ENCODE peak calls at places on chromosome 10, in nine cellular contexts. J, V, W, Y, Q, A, R, O and C are unnamed samples.

GRCh38 chr10:18737236-18737635 is 78.0 kb downstream of the ARL5B start:
- DNase-seq in Q (no peak), O (no peak), R (no peak), V (no peak), J (no peak), A (no peak), W (no peak), Y (no peak), C (no peak)

GRCh38 chr10:125980521-125980920 is 84.2 kb downstream of the FANK1 start:
- DNase-seq in J (no peak), A (no peak), Q (no peak), V (no peak), Y (no peak), W (no peak), R (no peak), O (peak; percentile 42), C (no peak)

GRCh38 chr10:104741127-104741526 is 100.0 kb downstream of the SORCS3 start:
- DNase-seq in V (no peak), Y (no peak), A (no peak), Q (no peak), W (no peak), J (no peak), R (no peak), O (no peak), C (no peak)

GRCh38 chr10:73773152-73773879 is 8.5 kb upstream of the CHCHD1 start:
- DNase-seq in V (no peak), O (no peak), Y (peak; percentile 11), Q (peak; percentile 47), A (peak; percentile 72), J (no peak), R (no peak), W (no peak), C (no peak)

GRCh38 chr10:118470470-118470869 is 125.0 kb downstream of the PRLHR start:
- DNase-seq in W (no peak), V (no peak), O (no peak), Q (no peak), A (no peak), Y (no peak), J (no peak), R (no peak), C (no peak)

GRCh38 chr10:42991442-42992098 is 85.3 kb upstream of the RET start:
- DNase-seq in O (no peak), R (no peak), V (no peak), J (no peak), A (no peak), Q (no peak), Y (no peak), W (no peak), C (no peak)

GRCh38 chr10:49324711-49325110 is 25.7 kb downstream of the C10orf71 start:
- DNase-seq in A (no peak), V (no peak), Y (no peak), Q (no peak), W (no peak), J (no peak), R (no peak), O (peak; percentile 6), C (no peak)

GRCh38 chr10:60623627-60624026 is 154.7 kb upstream of the CDK1 start:
- DNase-seq in R (no peak), Y (no peak), O (no peak), J (no peak), Q (no peak), V (no peak), A (no peak), W (no peak), C (no peak)

GRCh38 chr10:57786850-57787750 is 480.6 kb downstream of the IPMK start:
- DNase-seq in W (no peak), O (no peak), Q (no peak), A (no peak), V (peak; percentile 87), J (no peak), R (no peak), Y (no peak), C (no peak)

GRCh38 chr10:20933705-20934104 is 36.6 kb upstream of the NEBL start:
- DNase-seq in O (no peak), Q (no peak), Y (no peak), V (no peak), R (no peak), A (no peak), J (no peak), W (no peak), C (no peak)

GRCh38 chr10:119667562-119668328 is 16.6 kb downstream of the BAG3 start:
- DNase-seq in V (peak; percentile 24), Q (peak; percentile 73), R (peak; percentile 51), Y (no peak), W (peak; percentile 87), O (peak; percentile 28), A (no peak), J (peak; percentile 88), C (peak; percentile 83)

GRCh38 chr10:13924020-13924725 is 337.4 kb downstream of the PRPF18 start:
- DNase-seq in J (no peak), Q (no peak), R (no peak), A (no peak), Y (no peak), V (no peak), O (no peak), W (no peak), C (no peak)

GRCh38 chr10:132369636-132370185 is 27.3 kb upstream of the PWWP2B start:
- DNase-seq in O (no peak), V (no peak), Y (no peak), A (no peak), J (peak; percentile 65), Q (no peak), W (no peak), R (no peak), C (no peak)

GRCh38 chr10:75189266-75190096 is 21.1 kb upstream of the VDAC2 start:
- DNase-seq in A (no peak), J (no peak), Q (no peak), V (no peak), Y (no peak), R (no peak), O (no peak), W (no peak), C (no peak)

GRCh38 chr10:42985436-42986316 is 91.2 kb upstream of the RET start:
- DNase-seq in J (no peak), A (peak; percentile 51), Q (no peak), O (no peak), R (no peak), V (peak; percentile 4), Y (no peak), W (no peak), C (no peak)

GRCh38 chr10:103605359-103606156 is 112.1 kb downstream of the NEURL1 start:
- DNase-seq in Y (peak; percentile 57), R (peak; percentile 69), O (peak; percentile 54), W (peak; percentile 28), V (peak; percentile 50), A (peak; percentile 75), J (no peak), Q (no peak), C (peak; percentile 52)

GRCh38 chr10:7520496-7521485 is 110.0 kb upstream of the SFMBT2 start:
- DNase-seq in A (no peak), R (no peak), O (no peak), J (no peak), Q (peak; percentile 8), W (no peak), V (no peak), Y (no peak), C (no peak)

GRCh38 chr10:102509387-102509786 is 5.6 kb downstream of the SUFU start:
- DNase-seq in J (peak; percentile 0), O (no peak), W (no peak), Y (no peak), R (no peak), A (no peak), V (no peak), Q (no peak), C (peak; percentile 74)

GRCh38 chr10:80522756-80523363 is 14.8 kb upstream of the SH2D4B start:
- DNase-seq in Q (no peak), R (no peak), W (no peak), Y (no peak), A (no peak), O (no peak), V (no peak), J (peak; percentile 4), C (no peak)

GRCh38 chr10:118596426-118597124 is 1.1 kb upstream of the PRLHR start:
- DNase-seq in V (peak; percentile 76), Q (peak; percentile 2), J (no peak), A (no peak), O (no peak), Y (no peak), R (no peak), W (no peak), C (no peak)